ENCODE peak calls at places on chromosomes 16 and 17, in seven cellular contexts. L is neural crest cell; N is aorta; X is fibroblast of pulmonary artery; S is NCI-H510A treated with DMSO at 0.1 percent for 48 hours; R is GDM1; G is stimulated activated CD8-positive, alpha-beta memory T cell treated with anti-CD3 and anti-CD28 coated beads, Interleukin-7, amount 100 ng/mL, for 24 hours. Q is an unnamed sample.
A peak's percentile ranks its signal among the peaks of the same experiment; 100 is the strongest.

GRCh38 chr16:84423416-84423837 is 55.1 kb downstream of the ATP2C2 start:
- DNase-seq in L (no peak), N (no peak), X (peak; percentile 43), S (peak; percentile 5), R (no peak), G (no peak), Q (no peak)

GRCh38 chr16:88955906-88956305 is 21.1 kb downstream of the CBFA2T3 start:
- DNase-seq in L (no peak), N (no peak), X (no peak), S (no peak), R (no peak), G (no peak), Q (no peak)

GRCh38 chr17:38589462-38590114 is 16.2 kb downstream of the SRCIN1 start:
- DNase-seq in L (no peak), N (no peak), X (no peak), S (no peak), R (no peak), G (no peak), Q (no peak)

GRCh38 chr17:41777579-41778188 is 8.8 kb downstream of the JUP start:
- DNase-seq in L (no peak), N (no peak), X (peak; percentile 99), S (peak; percentile 94), R (peak; percentile 44), G (no peak), Q (peak; percentile 87)

GRCh38 chr16:2829501-2830354 is at the start of gene ZG16B:
- DNase-seq in L (no peak), N (peak; percentile 61), X (peak; percentile 18), S (no peak), R (no peak), G (no peak), Q (no peak)

GRCh38 chr16:78133919-78134318 is 34.5 kb downstream of the WWOX start:
- DNase-seq in L (no peak), N (no peak), X (no peak), S (peak; percentile 38), R (no peak), G (no peak), Q (no peak)

GRCh38 chr16:81630632-81631026 is 148.5 kb upstream of the PLCG2 start:
- DNase-seq in L (no peak), N (no peak), X (no peak), S (no peak), R (no peak), G (no peak), Q (no peak)

GRCh38 chr17:4969551-4970231 is 2.1 kb upstream of the SPAG7 start:
- DNase-seq in L (no peak), N (no peak), X (no peak), S (no peak), R (no peak), G (no peak), Q (peak; percentile 60)

GRCh38 chr16:30030841-30031413 is at the start of gene TLCD3B:
- DNase-seq in L (no peak), N (no peak), X (no peak), S (peak; percentile 71), R (no peak), G (no peak), Q (no peak)

GRCh38 chr16:1823821-1824220 is 2.8 kb downstream of the HAGH start:
- DNase-seq in L (no peak), N (no peak), X (peak; percentile 68), S (no peak), R (peak; percentile 6), G (no peak), Q (no peak)

GRCh38 chr17:82320956-82321927 is 3.8 kb upstream of the CD7 start:
- DNase-seq in L (peak; percentile 41), N (no peak), X (peak; percentile 16), S (no peak), R (no peak), G (peak; percentile 55), Q (no peak)

GRCh38 chr16:81136331-81137011 is 40.3 kb upstream of the GCSH start:
- DNase-seq in L (no peak), N (no peak), X (no peak), S (no peak), R (no peak), G (no peak), Q (no peak)

GRCh38 chr16:15482068-15482747 is 47.8 kb downstream of the BMERB1 start:
- DNase-seq in L (no peak), N (no peak), X (peak; percentile 95), S (peak; percentile 96), R (no peak), G (no peak), Q (peak; percentile 85)

GRCh38 chr17:46044286-46044928 is 45.4 kb downstream of the STH start:
- DNase-seq in L (peak; percentile 48), N (no peak), X (peak; percentile 96), S (peak; percentile 78), R (no peak), G (no peak), Q (peak; percentile 92)

GRCh38 chr16:19203374-19203966 is 35.4 kb downstream of the SYT17 start:
- DNase-seq in L (no peak), N (no peak), X (no peak), S (no peak), R (no peak), G (no peak), Q (no peak)

GRCh38 chr16:84940670-84941551 is 70.4 kb downstream of the ZDHHC7 start:
- DNase-seq in L (no peak), N (no peak), X (no peak), S (no peak), R (no peak), G (no peak), Q (peak; percentile 84)

GRCh38 chr17:74119960-74120359 is 83.5 kb upstream of the RPL38 start:
- DNase-seq in L (no peak), N (no peak), X (no peak), S (no peak), R (no peak), G (no peak), Q (no peak)

GRCh38 chr16:17459903-17460521 is 10.7 kb downstream of the XYLT1 start:
- DNase-seq in L (no peak), N (no peak), X (no peak), S (no peak), R (no peak), G (no peak), Q (no peak)

GRCh38 chr17:37541880-37542675 is 52.4 kb downstream of the DUSP14 start:
- DNase-seq in L (no peak), N (no peak), X (peak; percentile 74), S (no peak), R (no peak), G (no peak), Q (no peak)

GRCh38 chr16:81277681-81278080 is 37.1 kb upstream of the GAN start:
- DNase-seq in L (no peak), N (no peak), X (no peak), S (no peak), R (no peak), G (no peak), Q (no peak)

GRCh38 chr17:5587431-5588032 is 3.2 kb upstream of the NLRP1 start:
- DNase-seq in L (peak; percentile 46), N (no peak), X (peak; percentile 86), S (peak; percentile 79), R (peak; percentile 42), G (no peak), Q (no peak)

GRCh38 chr16:67727521-67728485 is 8.7 kb upstream of the GFOD2 start:
- DNase-seq in L (no peak), N (peak; percentile 55), X (no peak), S (no peak), R (no peak), G (no peak), Q (peak; percentile 60)

GRCh38 chr17:21200590-21201301 is 13.2 kb downstream of the TMEM11 start:
- DNase-seq in L (no peak), N (no peak), X (no peak), S (no peak), R (no peak), G (no peak), Q (no peak)

GRCh38 chr17:64154321-64155089 is 24.6 kb upstream of the ERN1 start:
- DNase-seq in L (no peak), N (no peak), X (no peak), S (no peak), R (no peak), G (no peak), Q (no peak)

GRCh38 chr16:11556945-11557720 is 29.6 kb downstream of the LITAF start:
- DNase-seq in L (no peak), N (no peak), X (no peak), S (no peak), R (no peak), G (no peak), Q (no peak)

GRCh38 chr17:68248199-68248825 is 469 bp downstream of the AMZ2 start:
- DNase-seq in L (no peak), N (no peak), X (peak; percentile 73), S (no peak), R (no peak), G (no peak), Q (peak; percentile 88)

GRCh38 chr17:51166987-51167931 is 1.0 kb downstream of the NME2 start:
- DNase-seq in L (peak; percentile 69), N (peak; percentile 87), X (peak; percentile 41), S (peak; percentile 58), R (peak; percentile 41), G (peak; percentile 62), Q (no peak)

GRCh38 chr16:84383106-84383505 is 14.8 kb downstream of the ATP2C2 start:
- DNase-seq in L (no peak), N (peak; percentile 32), X (no peak), S (no peak), R (no peak), G (no peak), Q (no peak)

GRCh38 chr17:66008680-66009079 is 183.3 kb downstream of the CEP112 start:
- DNase-seq in L (no peak), N (no peak), X (no peak), S (no peak), R (no peak), G (no peak), Q (no peak)

GRCh38 chr16:81511371-81511770 is 66.8 kb downstream of the CMIP start:
- DNase-seq in L (no peak), N (no peak), X (peak; percentile 68), S (no peak), R (no peak), G (no peak), Q (no peak)

GRCh38 chr16:12417051-12417818 is 386.5 kb downstream of the CPPED1 start:
- DNase-seq in L (no peak), N (no peak), X (no peak), S (no peak), R (no peak), G (no peak), Q (no peak)

GRCh38 chr17:81309140-81309858 is 14.2 kb upstream of the SLC38A10 start:
- DNase-seq in L (peak; percentile 58), N (peak; percentile 95), X (peak; percentile 56), S (peak; percentile 48), R (peak; percentile 18), G (no peak), Q (peak; percentile 95)

GRCh38 chr16:87698676-87699179 is 67.1 kb downstream of the KLHDC4 start:
- DNase-seq in L (no peak), N (no peak), X (no peak), S (no peak), R (no peak), G (no peak), Q (no peak)

GRCh38 chr16:58652741-58653140 is 23.1 kb upstream of the CNOT1 start:
- DNase-seq in L (peak; percentile 8), N (no peak), X (peak; percentile 45), S (no peak), R (no peak), G (no peak), Q (no peak)

GRCh38 chr16:74568961-74569631 is 37.8 kb downstream of the GLG1 start:
- DNase-seq in L (no peak), N (no peak), X (no peak), S (no peak), R (no peak), G (no peak), Q (no peak)

GRCh38 chr16:24419709-24420108 is 119.7 kb upstream of the RBBP6 start:
- DNase-seq in L (no peak), N (no peak), X (no peak), S (no peak), R (no peak), G (no peak), Q (no peak)

GRCh38 chr17:81082177-81083073 is 47.5 kb downstream of the BAIAP2 start:
- DNase-seq in L (no peak), N (no peak), X (no peak), S (no peak), R (no peak), G (no peak), Q (no peak)

Q was measured in sigmoid colon.